ENCODE peak calls at places on chromosomes 5 and 9, in five cellular contexts. One of them, this sample, is unnamed.

GRCh38 chr9:81092057-81092456 is 597.3 kb downstream of the TLE1 start:
- DNase-seq in IMR-90: peak; percentile 23
- DNase-seq in A549: no peak
- DNase-seq in GM12878: no peak
- DNase-seq in K562: no peak
- DNase-seq in this sample: no peak

GRCh38 chr9:127132921-127133647 is 10.6 kb upstream of the ANGPTL2 start:
- DNase-seq in IMR-90: peak; percentile 75
- DNase-seq in A549: peak; percentile 24
- DNase-seq in GM12878: no peak
- DNase-seq in K562: no peak
- DNase-seq in this sample: no peak

GRCh38 chr9:132237481-132237880 is 75.6 kb downstream of the NTNG2 start:
- DNase-seq in IMR-90: no peak
- DNase-seq in A549: peak; percentile 23
- DNase-seq in GM12878: no peak
- DNase-seq in K562: no peak
- DNase-seq in this sample: no peak

GRCh38 chr5:11531805-11532204 is 372.4 kb downstream of the CTNND2 start:
- DNase-seq in IMR-90: no peak
- DNase-seq in A549: no peak
- DNase-seq in GM12878: no peak
- DNase-seq in K562: no peak
- DNase-seq in this sample: no peak

GRCh38 chr9:37465249-37466036 is at the start of gene ZBTB5:
- DNase-seq in IMR-90: peak; percentile 100
- DNase-seq in A549: peak; percentile 100
- DNase-seq in GM12878: peak; percentile 100
- DNase-seq in K562: peak; percentile 100
- DNase-seq in this sample: peak; percentile 95

GRCh38 chr9:6641561-6641960 is 4.0 kb downstream of the GLDC start:
- DNase-seq in IMR-90: no peak
- DNase-seq in A549: no peak
- DNase-seq in GM12878: no peak
- DNase-seq in K562: no peak
- DNase-seq in this sample: no peak

GRCh38 chr9:14366071-14366470 is 52.1 kb upstream of the NFIB start:
- DNase-seq in IMR-90: peak; percentile 93
- DNase-seq in A549: no peak
- DNase-seq in GM12878: no peak
- DNase-seq in K562: no peak
- DNase-seq in this sample: no peak

GRCh38 chr5:123209163-123210013 is 120.3 kb downstream of the PRDM6 start:
- DNase-seq in IMR-90: peak; percentile 96
- DNase-seq in A549: peak; percentile 84
- DNase-seq in GM12878: no peak
- DNase-seq in K562: peak; percentile 58
- DNase-seq in this sample: no peak

GRCh38 chr9:36665921-36666429 is 93.3 kb downstream of the MELK start:
- DNase-seq in IMR-90: peak; percentile 30
- DNase-seq in A549: no peak
- DNase-seq in GM12878: peak; percentile 13
- DNase-seq in K562: peak; percentile 64
- DNase-seq in this sample: no peak

GRCh38 chr9:126126012-126126411 is 200.6 kb upstream of the MVB12B start:
- DNase-seq in IMR-90: no peak
- DNase-seq in A549: no peak
- DNase-seq in GM12878: no peak
- DNase-seq in K562: no peak
- DNase-seq in this sample: peak; percentile 33

GRCh38 chr5:159133041-159133741 is 33.5 kb upstream of the EBF1 start:
- DNase-seq in IMR-90: peak; percentile 67
- DNase-seq in A549: peak; percentile 65
- DNase-seq in GM12878: peak; percentile 28
- DNase-seq in K562: peak; percentile 65
- DNase-seq in this sample: peak; percentile 32

GRCh38 chr5:15748266-15748665 is 248.3 kb downstream of the FBXL7 start:
- DNase-seq in IMR-90: no peak
- DNase-seq in A549: no peak
- DNase-seq in GM12878: no peak
- DNase-seq in K562: no peak
- DNase-seq in this sample: no peak

GRCh38 chr5:138712791-138713190 is 40.4 kb upstream of the CTNNA1 start:
- DNase-seq in IMR-90: no peak
- DNase-seq in A549: no peak
- DNase-seq in GM12878: no peak
- DNase-seq in K562: no peak
- DNase-seq in this sample: no peak

GRCh38 chr9:109568568-109569210 is 70.6 kb upstream of the PTPN3 start:
- DNase-seq in IMR-90: no peak
- DNase-seq in A549: no peak
- DNase-seq in GM12878: no peak
- DNase-seq in K562: no peak
- DNase-seq in this sample: no peak

GRCh38 chr9:107005201-107005600 is 142.2 kb downstream of the ZNF462 start:
- DNase-seq in IMR-90: no peak
- DNase-seq in A549: no peak
- DNase-seq in GM12878: no peak
- DNase-seq in K562: no peak
- DNase-seq in this sample: no peak

GRCh38 chr5:96331210-96331609 is 101.8 kb downstream of the PCSK1 start:
- DNase-seq in IMR-90: no peak
- DNase-seq in A549: no peak
- DNase-seq in GM12878: no peak
- DNase-seq in K562: no peak
- DNase-seq in this sample: no peak

GRCh38 chr9:110180713-110181434 is 27.1 kb downstream of the C9orf152 start:
- DNase-seq in IMR-90: peak; percentile 80
- DNase-seq in A549: peak; percentile 50
- DNase-seq in GM12878: no peak
- DNase-seq in K562: no peak
- DNase-seq in this sample: no peak

GRCh38 chr5:10509593-10509992 is 54.3 kb upstream of the ANKRD33B start:
- DNase-seq in IMR-90: no peak
- DNase-seq in A549: no peak
- DNase-seq in GM12878: no peak
- DNase-seq in K562: no peak
- DNase-seq in this sample: no peak

GRCh38 chr5:147509041-147509709 is 693 bp downstream of the DPYSL3 start:
- DNase-seq in IMR-90: peak; percentile 16
- DNase-seq in A549: no peak
- DNase-seq in GM12878: no peak
- DNase-seq in K562: no peak
- DNase-seq in this sample: peak; percentile 58

GRCh38 chr5:65873181-65873580 is 53.2 kb upstream of the ERBIN start:
- DNase-seq in IMR-90: peak; percentile 42
- DNase-seq in A549: no peak
- DNase-seq in GM12878: no peak
- DNase-seq in K562: no peak
- DNase-seq in this sample: no peak

GRCh38 chr5:177423671-177424070 is 2.8 kb upstream of the GRK6 start:
- DNase-seq in IMR-90: no peak
- DNase-seq in A549: no peak
- DNase-seq in GM12878: no peak
- DNase-seq in K562: no peak
- DNase-seq in this sample: no peak

GRCh38 chr5:9892696-9893095 is 262.5 kb upstream of the TAS2R1 start:
- DNase-seq in IMR-90: no peak
- DNase-seq in A549: no peak
- DNase-seq in GM12878: no peak
- DNase-seq in K562: no peak
- DNase-seq in this sample: no peak

GRCh38 chr9:126232461-126232860 is 94.2 kb upstream of the MVB12B start:
- DNase-seq in IMR-90: no peak
- DNase-seq in A549: no peak
- DNase-seq in GM12878: no peak
- DNase-seq in K562: no peak
- DNase-seq in this sample: peak; percentile 2

GRCh38 chr5:57231607-57232006 is 57.7 kb downstream of the GPBP1 start:
- DNase-seq in IMR-90: peak; percentile 60
- DNase-seq in A549: no peak
- DNase-seq in GM12878: no peak
- DNase-seq in K562: no peak
- DNase-seq in this sample: no peak

GRCh38 chr9:134291961-134292871 is 34.0 kb upstream of the RXRA start:
- DNase-seq in IMR-90: no peak
- DNase-seq in A549: no peak
- DNase-seq in GM12878: no peak
- DNase-seq in K562: no peak
- DNase-seq in this sample: no peak

GRCh38 chr5:14165375-14166091 is 22.4 kb downstream of the TRIO start:
- DNase-seq in IMR-90: peak; percentile 95
- DNase-seq in A549: peak; percentile 90
- DNase-seq in GM12878: no peak
- DNase-seq in K562: no peak
- DNase-seq in this sample: no peak

GRCh38 chr5:151924564-151925395 is at the start of gene GLRA1:
- DNase-seq in IMR-90: peak; percentile 31
- DNase-seq in A549: peak; percentile 17
- DNase-seq in GM12878: no peak
- DNase-seq in K562: peak; percentile 66
- DNase-seq in this sample: peak; percentile 45

GRCh38 chr5:90898330-90899013 is 339.9 kb downstream of the ADGRV1 start:
- DNase-seq in IMR-90: peak; percentile 8
- DNase-seq in A549: no peak
- DNase-seq in GM12878: no peak
- DNase-seq in K562: no peak
- DNase-seq in this sample: no peak

GRCh38 chr9:121906074-121906520 is 187.0 kb downstream of the TTLL11 start:
- DNase-seq in IMR-90: peak; percentile 68
- DNase-seq in A549: no peak
- DNase-seq in GM12878: no peak
- DNase-seq in K562: no peak
- DNase-seq in this sample: no peak

GRCh38 chr5:82174128-82174918 is 103.8 kb downstream of the RPS23 start:
- DNase-seq in IMR-90: peak; percentile 85
- DNase-seq in A549: peak; percentile 76
- DNase-seq in GM12878: peak; percentile 83
- DNase-seq in K562: peak; percentile 86
- DNase-seq in this sample: peak; percentile 16

GRCh38 chr5:82622205-82622604 is 344.1 kb upstream of the RPS23 start:
- DNase-seq in IMR-90: no peak
- DNase-seq in A549: no peak
- DNase-seq in GM12878: no peak
- DNase-seq in K562: no peak
- DNase-seq in this sample: no peak

GRCh38 chr9:74771262-74771585 is 116.5 kb downstream of the TRPM6 start:
- DNase-seq in IMR-90: no peak
- DNase-seq in A549: no peak
- DNase-seq in GM12878: no peak
- DNase-seq in K562: no peak
- DNase-seq in this sample: no peak

GRCh38 chr9:74771672-74772071 is 116.0 kb downstream of the TRPM6 start:
- DNase-seq in IMR-90: no peak
- DNase-seq in A549: no peak
- DNase-seq in GM12878: no peak
- DNase-seq in K562: no peak
- DNase-seq in this sample: no peak

GRCh38 chr9:74770508-74771261 is 117.0 kb downstream of the TRPM6 start:
- DNase-seq in IMR-90: no peak
- DNase-seq in A549: peak; percentile 82
- DNase-seq in GM12878: no peak
- DNase-seq in K562: peak; percentile 69
- DNase-seq in this sample: peak; percentile 62

GRCh38 chr9:74773886-74774479 is 113.7 kb downstream of the TRPM6 start:
- DNase-seq in IMR-90: peak; percentile 73
- DNase-seq in A549: peak; percentile 81
- DNase-seq in GM12878: peak; percentile 23
- DNase-seq in K562: peak; percentile 76
- DNase-seq in this sample: peak; percentile 56

GRCh38 chr9:74772126-74772525 is 115.6 kb downstream of the TRPM6 start:
- DNase-seq in IMR-90: no peak
- DNase-seq in A549: no peak
- DNase-seq in GM12878: no peak
- DNase-seq in K562: no peak
- DNase-seq in this sample: no peak
- TF ChIP-seq RCOR1 in IMR-90: no peak
- TF ChIP-seq RCOR1 in A549: no peak
- TF ChIP-seq RCOR1 in GM12878: no peak
- TF ChIP-seq RCOR1 in K562: no peak
- TF ChIP-seq RCOR1 in this sample: no peak

GRCh38 chr5:6642655-6643054 is 9.4 kb downstream of the SRD5A1 start:
- DNase-seq in IMR-90: no peak
- DNase-seq in A549: no peak
- DNase-seq in GM12878: no peak
- DNase-seq in K562: no peak
- DNase-seq in this sample: no peak
- H3K4me3 ChIP-seq in IMR-90: no peak overlapping the region
- H3K4me3 ChIP-seq in A549: no peak overlapping the region
- H3K4me3 ChIP-seq in GM12878: no peak overlapping the region
- H3K4me3 ChIP-seq in K562: no peak overlapping the region
- H3K4me3 ChIP-seq in this sample: no peak overlapping the region

DNA sequence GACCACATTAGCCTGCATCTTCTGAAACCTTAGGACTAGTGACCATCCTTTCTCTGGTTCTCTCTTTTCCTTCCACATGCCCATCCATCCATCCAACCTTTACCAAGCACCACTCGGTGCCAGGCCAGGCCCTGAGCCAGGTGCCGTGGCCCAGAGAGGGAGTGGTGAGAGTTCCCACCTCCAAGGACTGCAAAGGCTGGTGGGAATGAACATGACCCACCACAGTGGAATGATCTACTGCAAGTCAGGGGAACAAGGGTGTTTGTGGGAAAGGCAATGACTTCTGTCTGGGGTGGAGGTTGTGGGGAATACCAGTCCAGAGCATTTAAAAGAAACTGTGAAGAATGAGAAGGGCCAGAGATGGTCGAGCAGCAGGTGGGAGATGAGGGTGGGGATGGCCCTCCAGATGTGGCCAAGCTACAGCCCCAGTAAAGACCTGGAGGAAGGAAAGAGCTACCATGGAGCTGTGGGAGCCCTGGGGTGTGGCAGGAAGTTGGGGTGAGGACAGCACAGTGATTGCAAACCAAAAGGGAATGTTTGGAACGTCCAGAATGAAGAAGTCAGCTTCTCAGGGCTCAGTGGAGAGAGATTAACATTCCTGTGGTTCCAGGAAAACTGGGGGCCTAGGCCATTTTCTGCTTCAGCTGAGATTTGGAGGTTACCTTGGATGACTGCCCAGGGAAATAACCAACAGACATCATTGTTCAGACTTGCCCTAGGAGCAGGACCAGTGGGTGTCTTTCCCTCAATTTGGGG is 30.6 kb upstream of the CORO2A start:
- DNase-seq in IMR-90: peak; percentile 99
- DNase-seq in A549: peak; percentile 79
- DNase-seq in GM12878: no peak
- DNase-seq in K562: no peak
- DNase-seq in this sample: no peak
- TF ChIP-seq RFX5 in IMR-90: no peak
- TF ChIP-seq RFX5 in A549: no peak
- TF ChIP-seq RFX5 in GM12878: no peak
- TF ChIP-seq RFX5 in K562: no peak
- TF ChIP-seq RFX5 in this sample: no peak

GRCh38 chr9:128727626-128728248 is 3.8 kb upstream of the ZDHHC12 start:
- DNase-seq in IMR-90: no peak
- DNase-seq in A549: no peak
- DNase-seq in GM12878: no peak
- DNase-seq in K562: no peak
- DNase-seq in this sample: no peak
- TF ChIP-seq RCOR1 in IMR-90: no peak
- TF ChIP-seq RCOR1 in A549: no peak
- TF ChIP-seq RCOR1 in GM12878: no peak
- TF ChIP-seq RCOR1 in K562: no peak
- TF ChIP-seq RCOR1 in this sample: no peak